ENCODE peak calls at places on chromosomes 5 and 9, in four cellular contexts. I is K562, V is H1, Y is fibroblast of mammary gland. P is an unnamed sample.

GRCh38 chr5:115831163-115831768 is 10.1 kb downstream of the ATG12 start:
- DNase-seq in I (peak), V (no peak), Y (peak), P (peak)

GRCh38 chr9:81832571-81833285 is 95.5 kb upstream of the SPATA31D4 start:
- DNase-seq in V (no peak), Y (no peak), I (no peak), P (no peak)

GRCh38 chr5:54671111-54671531 is 153.6 kb downstream of the SNX18 start:
- DNase-seq in V (no peak), I (no peak), Y (peak), P (no peak)

GRCh38 chr9:127935765-127936221 is 1.9 kb downstream of the DPM2 start:
- DNase-seq in Y (peak), I (peak), V (no peak), P (no peak)

GRCh38 chr9:114499528-114499927 is 5.7 kb downstream of the WHRN start:
- DNase-seq in I (no peak), V (no peak), Y (no peak), P (peak)

GRCh38 chr9:116543731-116544400 is 143.2 kb upstream of the TRIM32 start:
- DNase-seq in V (no peak), Y (peak), I (no peak), P (no peak)

GRCh38 chr5:5421149-5421960 is 1.1 kb upstream of the ICE1 start:
- DNase-seq in V (no peak), Y (no peak), I (peak), P (no peak)

GRCh38 chr5:133427121-133427777 is 185.1 kb downstream of the FSTL4 start:
- DNase-seq in I (no peak), V (no peak), Y (peak), P (no peak)

GRCh38 chr5:178187014-178187413 is at the start of gene GMCL2:
- DNase-seq in V (no peak), Y (no peak), I (no peak), P (peak)

GRCh38 chr5:13115476-13115875 is 829.0 kb downstream of the DNAH5 start:
- DNase-seq in I (no peak), Y (no peak), V (no peak), P (no peak)

GRCh38 chr5:158881076-158881880 is 218.4 kb downstream of the EBF1 start:
- DNase-seq in I (no peak), V (no peak), Y (no peak), P (no peak)

GRCh38 chr5:41369799-41370198 is 140.6 kb downstream of the PLCXD3 start:
- DNase-seq in I (no peak), Y (no peak), V (no peak), P (no peak)

GRCh38 chr5:119743927-119744326 is 114.6 kb downstream of the FAM170A start:
- DNase-seq in V (no peak), Y (peak), I (peak), P (peak)

GRCh38 chr5:157999696-158000095 is 140.8 kb upstream of the CLINT1 start:
- DNase-seq in I (no peak), Y (no peak), V (no peak), P (no peak)

GRCh38 chr5:115396698-115397097 is 100.2 kb upstream of the CCDC112 start:
- DNase-seq in Y (no peak), I (no peak), V (no peak), P (no peak)

GRCh38 chr5:147081256-147081872 is 153.5 kb upstream of the STK32A start:
- DNase-seq in I (no peak), Y (no peak), V (no peak), P (no peak)
- H3K4me3 ChIP-seq in I (no peak), Y (no peak), V (no peak), P (no peak)

DNA sequence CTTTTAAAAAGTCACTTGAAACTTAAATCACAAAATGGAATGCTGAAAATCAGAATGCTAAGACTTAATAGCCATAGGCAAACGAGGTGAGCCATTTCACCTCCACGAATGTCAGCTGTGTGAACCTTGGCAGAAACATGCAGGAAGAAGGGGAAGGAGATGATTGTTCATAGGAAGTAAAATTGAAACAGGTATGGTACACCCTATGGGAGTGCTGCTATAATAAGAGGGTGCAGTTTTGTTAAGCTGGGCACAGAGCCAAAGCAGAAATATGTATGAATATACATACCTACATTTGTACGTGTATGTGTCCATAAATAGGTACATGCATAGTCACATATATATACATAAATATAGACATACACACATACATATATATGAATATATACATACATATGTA is 51.0 kb upstream of the SPINK5 start:
- DNase-seq in Y (no peak), V (no peak), I (no peak), P (no peak)
- H3K4me3 ChIP-seq in Y (no peak), V (no peak), I (no peak), P (no peak)

GRCh38 chr5:143592648-143593047 is 189.2 kb upstream of the NR3C1 start:
- DNase-seq in Y (peak), V (no peak), I (no peak), P (no peak)
- H3K4me3 ChIP-seq in Y (no peak), V (no peak), I (no peak), P (no peak)

DNA sequence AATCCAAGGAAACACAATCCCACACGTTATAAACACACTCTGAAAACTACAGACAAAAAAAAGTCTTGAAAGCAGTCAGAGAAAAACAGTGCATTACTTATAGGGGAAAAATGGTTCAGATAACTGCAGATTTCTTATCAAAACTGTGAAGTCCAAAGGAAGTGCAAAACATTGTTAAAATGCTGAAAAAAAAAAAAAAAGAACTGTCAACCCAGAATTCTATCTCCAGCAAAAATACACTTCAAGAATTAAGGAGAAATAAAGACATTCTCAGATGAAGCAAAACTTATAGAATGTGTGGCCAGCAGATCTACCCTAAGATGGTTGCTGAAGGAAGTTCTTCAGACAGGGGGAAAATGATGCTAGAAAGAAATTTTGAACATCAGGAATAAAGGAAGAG is 40.4 kb downstream of the ADAMTS2 start:
- DNase-seq in I (no peak), Y (no peak), V (no peak), P (no peak)
- H3K4me3 ChIP-seq in I (no peak), Y (no peak), V (no peak), P (no peak)

GRCh38 chr5:112863549-112863948 is 2.5 kb downstream of the SRP19 start:
- DNase-seq in V (no peak), Y (peak), I (no peak), P (no peak)
- H3K4me3 ChIP-seq in V (no peak), Y (peak), I (no peak), P (no peak)

DNA sequence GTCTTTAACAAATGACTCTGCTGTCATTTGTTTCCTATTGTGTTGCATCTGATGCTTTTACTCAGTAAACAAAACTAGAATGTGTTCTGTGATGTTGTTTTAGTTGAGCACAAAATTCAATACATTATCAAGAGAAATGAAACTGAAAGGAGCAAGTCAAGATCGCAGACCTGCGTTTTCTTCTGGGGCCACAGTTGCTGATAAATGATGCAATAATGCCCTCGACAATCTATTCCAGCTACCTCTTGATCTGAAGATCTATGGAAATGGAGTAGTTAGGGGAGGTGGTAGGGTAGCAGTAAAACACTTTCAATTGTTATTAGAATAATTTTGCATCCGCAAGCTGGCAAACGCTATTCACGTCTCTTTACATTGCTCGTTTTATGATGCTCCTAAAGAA is 1.7 kb downstream of the ZNF366 start:
- DNase-seq in Y (no peak), I (no peak), V (no peak), P (no peak)
- H3K4me3 ChIP-seq in Y (no peak), I (no peak), V (no peak), P (no peak)

GRCh38 chr9:38294561-38294960 is 97.9 kb upstream of the ALDH1B1 start:
- DNase-seq in V (no peak), I (no peak), Y (no peak), P (no peak)
- H3K4me3 ChIP-seq in V (no peak), I (no peak), Y (no peak), P (no peak)

GRCh38 chr9:33117816-33118215 is 41.3 kb upstream of the SMU1 start:
- DNase-seq in Y (no peak), I (no peak), V (no peak), P (no peak)
- H3K4me3 ChIP-seq in Y (no peak), I (no peak), V (no peak), P (no peak)

GRCh38 chr9:132351404-132352050 is 3.3 kb downstream of the SETX start:
- DNase-seq in I (no peak), V (no peak), Y (no peak), P (no peak)
- H3K4me3 ChIP-seq in I (no peak), V (no peak), Y (no peak), P (no peak)

GRCh38 chr9:3794005-3794404 is 268.2 kb upstream of the RFX3 start:
- DNase-seq in I (no peak), Y (no peak), V (no peak), P (no peak)
- H3K4me3 ChIP-seq in I (no peak), Y (no peak), V (no peak), P (no peak)

P was measured in H7.